ENCODE peak calls at places on chromosomes 7 and 10, in nine cellular contexts. R is endothelial cell of umbilical vein; P is cardiac muscle cell; W is A549; X is amniotic stem cell; B is cardiac fibroblast; V is H7; M is effector CD4-positive, alpha-beta T cell; C is naive thymus-derived CD8-positive, alpha-beta T cell. N is an unnamed sample.

GRCh38 chr10:110510086-110510485 is 12.4 kb downstream of the DUSP5 start:
- DNase-seq in R (no peak), P (no peak), B (no peak), V (no peak), X (no peak), C (no peak), M (no peak), W (no peak), N (no peak)

GRCh38 chr7:157830331-157830730 is 493.5 kb downstream of the DNAJB6 start:
- DNase-seq in X (no peak), R (no peak), M (no peak), W (no peak), C (no peak), B (no peak), V (no peak), P (no peak), N (no peak)

GRCh38 chr7:4010206-4010605 is 671.9 kb upstream of the FOXK1 start:
- DNase-seq in M (no peak), R (no peak), V (no peak), C (no peak), X (no peak), P (no peak), B (no peak), W (no peak), N (no peak)

GRCh38 chr7:159099217-159099655 is 45.4 kb downstream of the VIPR2 start:
- DNase-seq in V (no peak), B (no peak), X (no peak), M (no peak), C (no peak), P (no peak), R (no peak), W (no peak), N (no peak)

GRCh38 chr7:47503283-47503682 is 78.6 kb downstream of the TNS3 start:
- DNase-seq in P (no peak), X (no peak), B (peak), W (no peak), R (no peak), C (no peak), M (no peak), V (no peak), N (no peak)

GRCh38 chr10:11898372-11899066 is 75.4 kb downstream of the PROSER2 start:
- DNase-seq in C (no peak), R (no peak), V (no peak), M (no peak), X (no peak), P (peak), B (peak), W (peak), N (no peak)

GRCh38 chr7:98922392-98923107 is 44.2 kb downstream of the TRRAP start:
- DNase-seq in R (no peak), M (no peak), C (no peak), W (peak), V (no peak), X (no peak), B (peak), P (no peak), N (peak)

GRCh38 chr7:1569016-1569415 is 816 bp downstream of the PSMG3 start:
- DNase-seq in B (peak), P (no peak), M (no peak), W (peak), X (no peak), C (no peak), V (no peak), R (no peak), N (no peak)

GRCh38 chr7:128863433-128863989 is 855 bp downstream of the ATP6V1F start:
- DNase-seq in M (peak), X (no peak), R (peak), V (peak), C (peak), B (peak), W (peak), P (peak), N (no peak)

GRCh38 chr7:151013728-151014497 is 10.4 kb downstream of the ATG9B start:
- DNase-seq in W (no peak), C (peak), V (peak), P (peak), M (peak), B (peak), X (peak), R (no peak), N (peak)

GRCh38 chr7:75945297-75946168 is 30.6 kb downstream of the POR start:
- DNase-seq in B (peak), X (no peak), P (peak), C (no peak), M (no peak), V (no peak), W (peak), R (no peak), N (no peak)

GRCh38 chr7:54680377-54681005 is 78.5 kb downstream of the SEC61G start:
- DNase-seq in R (no peak), V (no peak), X (no peak), P (no peak), M (no peak), B (no peak), C (no peak), W (no peak), N (no peak)

GRCh38 chr7:86765931-86766330 is 122.2 kb downstream of the GRM3 start:
- DNase-seq in P (no peak), V (no peak), R (no peak), W (no peak), X (no peak), B (no peak), M (no peak), C (no peak), N (no peak)